ENCODE peak calls at places on chromosome 14, in six cellular contexts. One of them, this sample, is unnamed.

GRCh38 chr14:39015360-39015961 is 87.6 kb downstream of the SEC23A start:
- DNase-seq in neuronal stem cell: no peak
- DNase-seq in H1: no peak
- DNase-seq in IMR-90: peak
- DNase-seq in mesenchymal stem cell: peak
- DNase-seq in mesendoderm: peak
- DNase-seq in this sample: peak

GRCh38 chr14:97177635-97178034 is 380.5 kb downstream of the VRK1 start:
- DNase-seq in H1: no peak
- DNase-seq in mesendoderm: no peak
- DNase-seq in mesenchymal stem cell: no peak
- DNase-seq in IMR-90: no peak
- DNase-seq in neuronal stem cell: no peak
- DNase-seq in this sample: no peak

GRCh38 chr14:104386281-104386841 is 193.2 kb upstream of the C14orf180 start:
- DNase-seq in mesendoderm: no peak
- DNase-seq in H1: no peak
- DNase-seq in neuronal stem cell: no peak
- DNase-seq in IMR-90: no peak
- DNase-seq in mesenchymal stem cell: no peak
- DNase-seq in this sample: no peak

GRCh38 chr14:23929131-23929530 is 24.4 kb upstream of the DHRS4 start:
- DNase-seq in neuronal stem cell: no peak
- DNase-seq in IMR-90: no peak
- DNase-seq in mesendoderm: no peak
- DNase-seq in H1: no peak
- DNase-seq in mesenchymal stem cell: no peak
- DNase-seq in this sample: no peak

GRCh38 chr14:34484726-34485125 is 22.7 kb upstream of the SPTSSA start:
- DNase-seq in neuronal stem cell: no peak
- DNase-seq in H1: no peak
- DNase-seq in IMR-90: no peak
- DNase-seq in mesenchymal stem cell: no peak
- DNase-seq in mesendoderm: peak
- DNase-seq in this sample: no peak

GRCh38 chr14:94306047-94306978 is 13.2 kb upstream of the SERPINA10 start:
- DNase-seq in neuronal stem cell: no peak
- DNase-seq in mesenchymal stem cell: no peak
- DNase-seq in mesendoderm: no peak
- DNase-seq in H1: no peak
- DNase-seq in IMR-90: no peak
- DNase-seq in this sample: no peak

GRCh38 chr14:25095784-25096390 is 45.9 kb upstream of the STXBP6 start:
- DNase-seq in H1: no peak
- DNase-seq in IMR-90: no peak
- DNase-seq in mesendoderm: no peak
- DNase-seq in neuronal stem cell: no peak
- DNase-seq in mesenchymal stem cell: no peak
- DNase-seq in this sample: no peak

GRCh38 chr14:32720927-32721326 is 217.8 kb upstream of the NPAS3 start:
- DNase-seq in mesendoderm: no peak
- DNase-seq in H1: no peak
- DNase-seq in neuronal stem cell: no peak
- DNase-seq in IMR-90: peak
- DNase-seq in mesenchymal stem cell: no peak
- DNase-seq in this sample: no peak

GRCh38 chr14:36130186-36130585 is 46.3 kb downstream of the PTCSC3 start:
- DNase-seq in IMR-90: no peak
- DNase-seq in neuronal stem cell: no peak
- DNase-seq in mesendoderm: no peak
- DNase-seq in mesenchymal stem cell: no peak
- DNase-seq in H1: no peak
- DNase-seq in this sample: no peak

GRCh38 chr14:51182166-51182565 is 57.9 kb upstream of the TMX1 start:
- DNase-seq in IMR-90: no peak
- DNase-seq in neuronal stem cell: no peak
- DNase-seq in mesendoderm: no peak
- DNase-seq in H1: no peak
- DNase-seq in mesenchymal stem cell: no peak
- DNase-seq in this sample: no peak

GRCh38 chr14:35821546-35822411 is 4.4 kb upstream of the BRMS1L start:
- DNase-seq in mesenchymal stem cell: peak
- DNase-seq in H1: no peak
- DNase-seq in neuronal stem cell: no peak
- DNase-seq in mesendoderm: peak
- DNase-seq in IMR-90: peak
- DNase-seq in this sample: peak

GRCh38 chr14:92688434-92689375 is 59.7 kb downstream of the LGMN start:
- DNase-seq in neuronal stem cell: no peak
- DNase-seq in mesendoderm: no peak
- DNase-seq in H1: no peak
- DNase-seq in IMR-90: no peak
- DNase-seq in mesenchymal stem cell: no peak
- DNase-seq in this sample: no peak

GRCh38 chr14:93024493-93024892 is 91.2 kb downstream of the ITPK1 start:
- DNase-seq in IMR-90: no peak
- DNase-seq in mesendoderm: no peak
- DNase-seq in neuronal stem cell: no peak
- DNase-seq in H1: no peak
- DNase-seq in mesenchymal stem cell: no peak
- DNase-seq in this sample: no peak

GRCh38 chr14:20631821-20632389 is 9.6 kb downstream of the OR6S1 start:
- DNase-seq in H1: no peak
- DNase-seq in neuronal stem cell: no peak
- DNase-seq in mesenchymal stem cell: peak
- DNase-seq in IMR-90: peak
- DNase-seq in mesendoderm: peak
- DNase-seq in this sample: peak

GRCh38 chr14:24665440-24665991 is 31.5 kb upstream of the GZMB start:
- DNase-seq in neuronal stem cell: no peak
- DNase-seq in mesenchymal stem cell: no peak
- DNase-seq in H1: no peak
- DNase-seq in IMR-90: no peak
- DNase-seq in mesendoderm: no peak
- DNase-seq in this sample: no peak

GRCh38 chr14:33728010-33728498 is 222.8 kb downstream of the EGLN3 start:
- DNase-seq in neuronal stem cell: no peak
- DNase-seq in mesenchymal stem cell: no peak
- DNase-seq in IMR-90: no peak
- DNase-seq in H1: no peak
- DNase-seq in mesendoderm: no peak
- DNase-seq in this sample: no peak

GRCh38 chr14:61226015-61226654 is 55.0 kb downstream of the TMEM30B start:
- DNase-seq in mesendoderm: no peak
- DNase-seq in neuronal stem cell: no peak
- DNase-seq in mesenchymal stem cell: no peak
- DNase-seq in H1: no peak
- DNase-seq in IMR-90: peak
- DNase-seq in this sample: no peak

GRCh38 chr14:29030121-29030520 is 263.5 kb downstream of the FOXG1 start:
- DNase-seq in mesenchymal stem cell: peak
- DNase-seq in mesendoderm: no peak
- DNase-seq in IMR-90: peak
- DNase-seq in neuronal stem cell: no peak
- DNase-seq in H1: no peak
- DNase-seq in this sample: no peak

GRCh38 chr14:33754264-33754663 is 196.6 kb downstream of the EGLN3 start:
- DNase-seq in neuronal stem cell: no peak
- DNase-seq in IMR-90: no peak
- DNase-seq in mesenchymal stem cell: peak
- DNase-seq in mesendoderm: peak
- DNase-seq in H1: no peak
- DNase-seq in this sample: peak

GRCh38 chr14:98210045-98210678 is 1061.8 kb downstream of the BCL11B start:
- DNase-seq in IMR-90: no peak
- DNase-seq in mesendoderm: peak
- DNase-seq in mesenchymal stem cell: no peak
- DNase-seq in H1: no peak
- DNase-seq in neuronal stem cell: no peak
- DNase-seq in this sample: no peak

GRCh38 chr14:60514378-60515243 is 5.7 kb downstream of the SIX6 start:
- DNase-seq in mesenchymal stem cell: peak
- DNase-seq in neuronal stem cell: peak
- DNase-seq in IMR-90: no peak
- DNase-seq in mesendoderm: peak
- DNase-seq in H1: no peak
- DNase-seq in this sample: no peak

GRCh38 chr14:105847400-105847799 is 321.0 kb downstream of the TMEM121 start:
- DNase-seq in IMR-90: no peak
- DNase-seq in mesenchymal stem cell: no peak
- DNase-seq in neuronal stem cell: no peak
- DNase-seq in H1: no peak
- DNase-seq in mesendoderm: no peak
- DNase-seq in this sample: no peak

GRCh38 chr14:51020024-51020710 is 74.7 kb downstream of the TRIM9 start:
- DNase-seq in IMR-90: no peak
- DNase-seq in mesenchymal stem cell: peak
- DNase-seq in H1: no peak
- DNase-seq in neuronal stem cell: no peak
- DNase-seq in mesendoderm: peak
- DNase-seq in this sample: peak

GRCh38 chr14:21612324-21612723 is 22.4 kb downstream of the OR10G2 start:
- DNase-seq in H1: no peak
- DNase-seq in neuronal stem cell: no peak
- DNase-seq in mesendoderm: peak
- DNase-seq in mesenchymal stem cell: peak
- DNase-seq in IMR-90: no peak
- DNase-seq in this sample: no peak

DNA sequence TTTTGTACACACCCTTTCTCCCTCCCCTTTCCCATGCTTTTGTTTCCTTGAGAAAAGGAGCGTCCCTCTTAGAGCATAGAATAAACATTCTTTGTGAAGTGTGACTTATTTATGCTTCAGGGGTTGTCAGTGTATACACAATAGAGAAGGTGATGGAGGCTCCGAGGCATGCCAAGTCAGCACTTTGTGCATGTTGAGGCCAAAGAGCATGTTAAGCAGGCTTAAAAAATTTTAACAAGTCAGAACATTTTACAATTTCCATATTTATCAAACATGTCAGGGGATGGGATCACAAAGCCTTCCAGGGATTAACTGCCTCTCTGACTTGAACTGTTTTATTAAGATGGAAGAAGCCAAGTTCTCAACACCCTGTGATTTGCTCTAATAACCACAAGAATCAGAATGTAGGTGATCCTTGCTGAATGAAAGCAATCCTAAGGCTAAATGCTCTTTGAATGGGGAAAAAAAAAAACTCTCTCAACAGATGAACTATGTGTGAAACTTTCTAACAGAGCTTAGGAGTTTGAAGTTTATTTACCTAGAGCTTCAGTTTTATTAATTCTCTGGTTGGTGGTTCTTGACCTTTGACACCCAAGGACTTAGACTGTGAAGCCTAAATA is 223.1 kb downstream of the RAD51B start:
- DNase-seq in H1: no peak
- DNase-seq in mesenchymal stem cell: peak
- DNase-seq in neuronal stem cell: peak
- DNase-seq in mesendoderm: peak
- DNase-seq in IMR-90: no peak
- DNase-seq in this sample: no peak
- H3K4me3 ChIP-seq in H1: no peak
- H3K4me3 ChIP-seq in mesenchymal stem cell: no peak
- H3K4me3 ChIP-seq in neuronal stem cell: no peak
- H3K4me3 ChIP-seq in mesendoderm: no peak
- H3K4me3 ChIP-seq in IMR-90: no peak
- H3K4me3 ChIP-seq in this sample: no peak

DNA sequence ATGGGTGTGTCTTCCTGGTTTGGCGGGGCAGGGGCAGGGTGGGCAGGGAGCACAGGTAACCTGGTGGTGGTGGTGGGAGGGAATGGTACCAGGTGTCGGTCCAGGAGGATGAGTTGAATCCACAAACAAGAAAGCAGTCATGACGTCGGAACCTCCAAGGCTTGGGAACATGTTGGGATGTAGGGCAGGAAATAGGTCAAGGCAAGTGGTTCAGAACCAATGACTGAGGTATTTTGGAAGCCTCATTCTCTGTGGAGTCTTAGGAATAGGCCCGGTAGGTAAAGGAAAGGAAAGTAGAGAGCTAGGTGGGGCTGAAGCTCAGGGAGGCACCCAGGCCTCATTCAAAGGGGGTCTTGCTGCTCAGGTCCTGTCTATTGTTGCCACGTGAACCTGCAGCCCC is 39.1 kb upstream of the TMED10 start:
- DNase-seq in H1: no peak
- DNase-seq in mesendoderm: no peak
- DNase-seq in neuronal stem cell: no peak
- DNase-seq in IMR-90: no peak
- DNase-seq in mesenchymal stem cell: no peak
- DNase-seq in this sample: no peak
- H4K8ac ChIP-seq in H1: no peak
- H4K8ac ChIP-seq in mesendoderm: no peak
- H4K8ac ChIP-seq in neuronal stem cell: no peak
- H4K8ac ChIP-seq in IMR-90: no peak
- H4K8ac ChIP-seq in mesenchymal stem cell: no peak
- H4K8ac ChIP-seq in this sample: no peak

DNA sequence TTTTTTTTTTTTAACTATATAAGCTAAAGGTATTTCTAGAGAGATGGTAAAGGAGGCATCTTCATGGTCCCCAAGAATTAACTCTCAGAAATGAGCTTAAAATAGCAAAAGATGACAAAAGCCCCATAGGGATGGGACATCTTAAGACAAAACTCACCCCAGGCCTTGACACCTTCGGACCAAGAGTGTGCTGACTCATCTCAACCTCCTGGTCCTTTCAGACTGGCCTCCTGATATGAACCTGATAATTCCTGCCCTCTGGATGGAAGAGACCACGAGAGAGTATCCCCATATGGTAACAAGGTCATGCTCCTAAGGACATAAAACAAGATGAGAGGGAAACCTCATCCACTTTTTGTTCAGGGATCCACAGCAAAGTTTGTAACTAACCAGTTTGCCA is 8.4 kb upstream of the GMFB start:
- DNase-seq in mesendoderm: peak
- DNase-seq in neuronal stem cell: no peak
- DNase-seq in IMR-90: no peak
- DNase-seq in mesenchymal stem cell: no peak
- DNase-seq in H1: no peak
- DNase-seq in this sample: no peak
- H3K4me3 ChIP-seq in mesendoderm: no peak
- H3K4me3 ChIP-seq in neuronal stem cell: no peak
- H3K4me3 ChIP-seq in IMR-90: no peak
- H3K4me3 ChIP-seq in mesenchymal stem cell: no peak
- H3K4me3 ChIP-seq in H1: no peak
- H3K4me3 ChIP-seq in this sample: no peak

GRCh38 chr14:103133213-103134140 is 10.2 kb downstream of the TNFAIP2 start:
- DNase-seq in neuronal stem cell: no peak
- DNase-seq in mesenchymal stem cell: no peak
- DNase-seq in H1: no peak
- DNase-seq in IMR-90: no peak
- DNase-seq in mesendoderm: no peak
- DNase-seq in this sample: no peak
- H4K8ac ChIP-seq in neuronal stem cell: peak
- H4K8ac ChIP-seq in mesenchymal stem cell: no peak
- H4K8ac ChIP-seq in H1: no peak
- H4K8ac ChIP-seq in IMR-90: no peak
- H4K8ac ChIP-seq in mesendoderm: no peak
- H4K8ac ChIP-seq in this sample: no peak

GRCh38 chr14:86604546-86604945 is 1074.6 kb downstream of the FLRT2 start:
- DNase-seq in H1: no peak
- DNase-seq in mesendoderm: no peak
- DNase-seq in mesenchymal stem cell: no peak
- DNase-seq in IMR-90: peak
- DNase-seq in neuronal stem cell: no peak
- DNase-seq in this sample: no peak
- H3K4me3 ChIP-seq in H1: no peak
- H3K4me3 ChIP-seq in mesendoderm: no peak
- H3K4me3 ChIP-seq in mesenchymal stem cell: no peak
- H3K4me3 ChIP-seq in IMR-90: no peak
- H3K4me3 ChIP-seq in neuronal stem cell: no peak
- H3K4me3 ChIP-seq in this sample: no peak